ENCODE peak calls at places on chromosomes 1 and 21, in nine cellular contexts. One of them, this sample, is unnamed.

GRCh38 chr1:224759570-224760562 is 143.7 kb downstream of the CNIH3 start:
- DNase-seq in AML-193: no peak
- DNase-seq in astrocyte of the spinal cord: no peak
- DNase-seq in fibroblast of the conjunctiva: no peak
- DNase-seq in midbrain: no peak
- DNase-seq in iPS DF 19.7: no peak
- DNase-seq in Peyer's patch: no peak
- DNase-seq in AG10803: no peak
- DNase-seq in astrocyte of the cerebellum: no peak
- DNase-seq in this sample: no peak

GRCh38 chr1:60428161-60428560 is 354.6 kb upstream of the C1orf87 start:
- DNase-seq in astrocyte of the spinal cord: no peak
- DNase-seq in AG10803: no peak
- DNase-seq in midbrain: no peak
- DNase-seq in astrocyte of the cerebellum: no peak
- DNase-seq in iPS DF 19.7: no peak
- DNase-seq in Peyer's patch: no peak
- DNase-seq in AML-193: no peak
- DNase-seq in fibroblast of the conjunctiva: peak
- DNase-seq in this sample: no peak

GRCh38 chr1:23169727-23170335 is 1.2 kb upstream of the LUZP1 start:
- DNase-seq in iPS DF 19.7: no peak
- DNase-seq in astrocyte of the spinal cord: peak
- DNase-seq in AG10803: peak
- DNase-seq in astrocyte of the cerebellum: no peak
- DNase-seq in AML-193: peak
- DNase-seq in fibroblast of the conjunctiva: peak
- DNase-seq in Peyer's patch: peak
- DNase-seq in midbrain: peak
- DNase-seq in this sample: peak

GRCh38 chr1:14437410-14437913 is 161.0 kb upstream of the KAZN start:
- DNase-seq in AML-193: no peak
- DNase-seq in fibroblast of the conjunctiva: no peak
- DNase-seq in Peyer's patch: no peak
- DNase-seq in midbrain: no peak
- DNase-seq in astrocyte of the spinal cord: no peak
- DNase-seq in iPS DF 19.7: no peak
- DNase-seq in astrocyte of the cerebellum: no peak
- DNase-seq in AG10803: no peak
- DNase-seq in this sample: no peak

GRCh38 chr1:68600049-68600661 is 103.3 kb upstream of the DEPDC1 start:
- DNase-seq in AG10803: peak
- DNase-seq in fibroblast of the conjunctiva: no peak
- DNase-seq in astrocyte of the cerebellum: peak
- DNase-seq in midbrain: no peak
- DNase-seq in astrocyte of the spinal cord: peak
- DNase-seq in AML-193: peak
- DNase-seq in iPS DF 19.7: peak
- DNase-seq in Peyer's patch: no peak
- DNase-seq in this sample: no peak

GRCh38 chr1:205199090-205199930 is 12.2 kb downstream of the DSTYK start:
- DNase-seq in iPS DF 19.7: no peak
- DNase-seq in AG10803: peak
- DNase-seq in AML-193: no peak
- DNase-seq in fibroblast of the conjunctiva: no peak
- DNase-seq in astrocyte of the cerebellum: no peak
- DNase-seq in midbrain: no peak
- DNase-seq in Peyer's patch: no peak
- DNase-seq in astrocyte of the spinal cord: no peak
- DNase-seq in this sample: peak

GRCh38 chr21:35843911-35844667 is 216.2 kb downstream of the SETD4 start:
- DNase-seq in astrocyte of the spinal cord: no peak
- DNase-seq in fibroblast of the conjunctiva: peak
- DNase-seq in astrocyte of the cerebellum: no peak
- DNase-seq in midbrain: peak
- DNase-seq in iPS DF 19.7: no peak
- DNase-seq in AML-193: no peak
- DNase-seq in Peyer's patch: no peak
- DNase-seq in AG10803: peak
- DNase-seq in this sample: no peak

GRCh38 chr1:15304708-15305326 is 57.8 kb downstream of the FHAD1 start:
- DNase-seq in Peyer's patch: peak
- DNase-seq in astrocyte of the spinal cord: peak
- DNase-seq in astrocyte of the cerebellum: no peak
- DNase-seq in iPS DF 19.7: peak
- DNase-seq in AML-193: peak
- DNase-seq in AG10803: peak
- DNase-seq in fibroblast of the conjunctiva: no peak
- DNase-seq in midbrain: peak
- DNase-seq in this sample: peak

GRCh38 chr1:15764269-15764764 is 5.7 kb downstream of the FBLIM1 start:
- DNase-seq in iPS DF 19.7: no peak
- DNase-seq in astrocyte of the cerebellum: no peak
- DNase-seq in fibroblast of the conjunctiva: no peak
- DNase-seq in AML-193: no peak
- DNase-seq in midbrain: no peak
- DNase-seq in astrocyte of the spinal cord: no peak
- DNase-seq in Peyer's patch: no peak
- DNase-seq in AG10803: no peak
- DNase-seq in this sample: no peak

GRCh38 chr1:39979654-39980053 is 24.7 kb downstream of the MFSD2A start:
- DNase-seq in midbrain: no peak
- DNase-seq in astrocyte of the spinal cord: no peak
- DNase-seq in Peyer's patch: no peak
- DNase-seq in iPS DF 19.7: no peak
- DNase-seq in AG10803: no peak
- DNase-seq in fibroblast of the conjunctiva: no peak
- DNase-seq in astrocyte of the cerebellum: no peak
- DNase-seq in AML-193: no peak
- DNase-seq in this sample: no peak

GRCh38 chr1:109193653-109194590 is 19.8 kb upstream of the SARS1 start:
- DNase-seq in AML-193: peak
- DNase-seq in Peyer's patch: peak
- DNase-seq in astrocyte of the cerebellum: no peak
- DNase-seq in astrocyte of the spinal cord: no peak
- DNase-seq in midbrain: no peak
- DNase-seq in AG10803: no peak
- DNase-seq in fibroblast of the conjunctiva: no peak
- DNase-seq in iPS DF 19.7: no peak
- DNase-seq in this sample: no peak

GRCh38 chr1:208921259-208921658 is 662.3 kb upstream of the CAMK1G start:
- DNase-seq in midbrain: no peak
- DNase-seq in AG10803: no peak
- DNase-seq in Peyer's patch: no peak
- DNase-seq in iPS DF 19.7: no peak
- DNase-seq in astrocyte of the cerebellum: no peak
- DNase-seq in astrocyte of the spinal cord: no peak
- DNase-seq in AML-193: no peak
- DNase-seq in fibroblast of the conjunctiva: no peak
- DNase-seq in this sample: no peak